ENCODE peak calls at places on chromosomes 1 and 21, in four cellular contexts. C is nucleus accumbens; Q is activated CD8-positive, alpha-beta memory T cell treated with anti-CD3 and anti-CD28 coated beads for 48 hours; Z is fibroblast of lung. T is an unnamed sample.

GRCh38 chr1:64246294-64246917 is 43.0 kb downstream of the UBE2U start:
- DNase-seq in C (no peak), Q (no peak), Z (peak), T (no peak)

GRCh38 chr1:53327183-53327941 is 508 bp downstream of the LRP8 start:
- DNase-seq in C (no peak), Q (peak), Z (peak), T (peak)

GRCh38 chr1:25120286-25120685 is 112.0 kb downstream of the SYF2 start:
- DNase-seq in C (no peak), Q (no peak), Z (no peak), T (no peak)

GRCh38 chr1:92408825-92409224 is 77.9 kb downstream of the GFI1 start:
- DNase-seq in C (no peak), Q (no peak), Z (peak), T (no peak)

GRCh38 chr1:67741786-67742185 is 56.8 kb downstream of the GADD45A start:
- DNase-seq in C (no peak), Q (no peak), Z (no peak), T (no peak)

GRCh38 chr1:184558691-184559090 is 171.9 kb downstream of the C1orf21 start:
- DNase-seq in C (no peak), Q (no peak), Z (no peak), T (no peak)

GRCh38 chr1:221509575-221510360 is 232.1 kb downstream of the DUSP10 start:
- DNase-seq in C (no peak), Q (no peak), Z (peak), T (no peak)

GRCh38 chr1:61120998-61121397 is 38.6 kb downstream of the NFIA start:
- DNase-seq in C (no peak), Q (no peak), Z (no peak), T (no peak)

GRCh38 chr1:223700942-223701637 is 11.2 kb upstream of the CAPN2 start:
- DNase-seq in C (no peak), Q (no peak), Z (peak), T (no peak)

GRCh38 chr1:37958690-37959089 is 11.8 kb upstream of the INPP5B start:
- DNase-seq in C (no peak), Q (no peak), Z (peak), T (no peak)

GRCh38 chr1:169102567-169102966 is 3.9 kb upstream of the ATP1B1 start:
- DNase-seq in C (peak), Q (no peak), Z (peak), T (peak)

GRCh38 chr1:160624464-160624863 is 22.4 kb downstream of the SLAMF1 start:
- DNase-seq in C (no peak), Q (no peak), Z (no peak), T (no peak)

GRCh38 chr21:14452031-14452778 is 69.3 kb upstream of the HSPA13 start:
- DNase-seq in C (no peak), Q (no peak), Z (no peak), T (no peak)

GRCh38 chr1:163074716-163075284 is 5.6 kb downstream of the RGS4 start:
- DNase-seq in C (no peak), Q (no peak), Z (no peak), T (no peak)

GRCh38 chr1:150553392-150554085 is 4.3 kb downstream of the ADAMTSL4 start:
- DNase-seq in C (no peak), Q (no peak), Z (no peak), T (peak)

GRCh38 chr1:169330927-169331326 is 36.7 kb downstream of the NME7 start:
- DNase-seq in C (no peak), Q (no peak), Z (no peak), T (no peak)

GRCh38 chr1:236489710-236490377 is 33.9 kb upstream of the LGALS8 start:
- DNase-seq in C (no peak), Q (no peak), Z (peak), T (no peak)

GRCh38 chr1:36279110-36279788 is 26.9 kb upstream of the SH3D21 start:
- DNase-seq in C (no peak), Q (no peak), Z (peak), T (no peak)

GRCh38 chr21:45554477-45555175 is 12.4 kb upstream of the SLC19A1 start:
- DNase-seq in C (peak), Q (peak), Z (peak), T (peak)